ENCODE peak calls at places on chromosomes 11 and 22, in seven cellular contexts. K is HCT116; Z is psoas muscle; M is bronchial epithelial cell; J is brain microvascular endothelial cell; O is heart right ventricle; S is naive thymus-derived CD4-positive, alpha-beta T cell. P is an unnamed sample. For H3K36me3, the result is how much of the 10 kb centered on the place peaks cover.

GRCh38 chr11:14981507-14981906 is 9.4 kb upstream of the CALCA start:
- DNase-seq in J (no peak), S (no peak), K (no peak), O (no peak), Z (no peak), M (no peak), P (no peak)

GRCh38 chr11:65133724-65134123 is 595 bp downstream of the SYVN1 start:
- DNase-seq in M (no peak), J (no peak), S (no peak), K (no peak), O (peak), Z (peak), P (no peak)

GRCh38 chr22:28185130-28185529 is 266.1 kb upstream of the PITPNB start:
- DNase-seq in M (no peak), O (no peak), K (no peak), S (no peak), J (no peak), Z (no peak), P (no peak)

GRCh38 chr22:40058265-40058664 is 63.5 kb downstream of the FAM83F start:
- DNase-seq in O (peak), M (no peak), Z (peak), J (no peak), S (no peak), K (no peak), P (no peak)

GRCh38 chr11:131823772-131824171 is 453.4 kb downstream of the NTM start:
- DNase-seq in M (no peak), J (no peak), O (no peak), K (no peak), Z (no peak), S (no peak), P (no peak)

GRCh38 chr22:41943661-41944209 is 3.2 kb downstream of the CENPM start:
- DNase-seq in M (peak), J (peak), S (no peak), K (no peak), Z (no peak), O (no peak), P (no peak)

GRCh38 chr11:2796508-2797180 is 88.9 kb downstream of the CDKN1C start:
- DNase-seq in M (no peak), O (peak), Z (peak), S (no peak), K (no peak), J (no peak), P (no peak)

GRCh38 chr11:10728779-10729472 is 22.1 kb upstream of the CTR9 start:
- DNase-seq in S (no peak), O (no peak), K (no peak), J (no peak), Z (no peak), M (no peak), P (no peak)

GRCh38 chr22:22893891-22894739 is 6.5 kb downstream of the IGLL5 start:
- DNase-seq in K (no peak), O (no peak), M (no peak), Z (no peak), J (no peak), S (no peak), P (no peak)

GRCh38 chr11:29029452-29029851 is 921.3 kb downstream of the METTL15 start:
- DNase-seq in Z (no peak), J (no peak), S (no peak), O (no peak), K (no peak), M (no peak), P (no peak)

GRCh38 chr11:128135451-128135850 is 451.9 kb downstream of the ETS1 start:
- DNase-seq in M (no peak), Z (no peak), K (no peak), S (no peak), O (no peak), J (no peak), P (no peak)

GRCh38 chr11:66008468-66009101 is 3.2 kb upstream of the CST6 start:
- DNase-seq in Z (no peak), J (no peak), K (no peak), S (no peak), O (no peak), M (peak), P (no peak)

DNA sequence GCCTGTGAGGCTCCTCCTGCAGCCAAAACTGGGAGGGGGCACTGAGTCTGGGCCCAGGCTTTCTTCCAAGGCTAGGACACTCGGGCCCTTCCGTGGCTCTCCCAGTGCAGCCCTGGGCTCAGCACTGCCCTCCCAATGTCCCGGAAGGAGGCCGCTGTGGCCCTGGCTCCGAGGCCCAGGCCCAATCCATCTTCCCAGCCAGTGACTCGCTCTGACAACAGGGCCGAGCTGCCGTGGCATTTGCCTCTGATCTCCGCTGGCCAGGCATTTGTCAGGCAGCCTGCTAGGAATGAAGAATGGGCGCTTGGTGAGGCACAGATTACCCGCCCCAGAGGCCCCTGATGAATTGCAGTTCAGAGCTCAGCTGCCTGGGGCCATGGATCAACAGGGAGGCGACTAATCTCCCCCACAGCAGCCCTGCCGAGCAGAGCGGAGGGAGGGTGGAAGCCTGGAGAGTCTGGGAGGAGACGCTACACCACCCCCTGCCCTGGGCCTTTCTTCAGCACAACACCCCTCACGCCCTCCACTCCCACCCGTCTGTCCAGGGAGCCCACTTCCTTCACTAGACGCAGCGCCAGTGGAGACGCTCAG is 8.3 kb downstream of the FXYD2 start:
- DNase-seq in M (peak), J (peak), K (no peak), Z (peak), O (peak), S (no peak), P (no peak)
- H3K4me3 ChIP-seq in M (no peak), J (no peak), K (no peak), Z (no peak), O (peak), S (no peak), P (peak)

DNA sequence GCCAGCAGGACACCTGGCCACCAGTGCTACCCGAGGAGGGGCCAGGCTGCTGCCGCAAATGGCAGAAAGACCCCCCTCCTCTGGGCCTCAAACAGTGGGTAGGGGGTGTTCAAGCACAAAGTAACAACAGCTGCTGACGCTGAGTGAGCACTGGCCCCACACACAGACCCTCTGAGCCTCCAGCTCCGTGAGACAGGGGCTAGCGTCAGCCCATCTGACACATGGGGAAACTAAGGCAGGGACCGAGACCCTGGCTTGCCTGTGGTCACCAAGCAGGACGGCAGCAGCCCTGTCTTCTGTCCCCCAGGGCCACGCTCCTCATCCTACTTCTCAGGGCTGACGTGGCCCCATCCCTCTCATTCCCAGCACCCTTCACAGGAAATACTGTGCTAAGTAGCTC is 36.5 kb downstream of the NUP50 start:
- DNase-seq in S (no peak), K (no peak), J (no peak), Z (peak), O (no peak), M (no peak), P (no peak)
- H3K36me3 ChIP-seq in S (half or more), K (under half), J (under half), Z (under half), O (under half), M (half or more), P (under half)

DNA sequence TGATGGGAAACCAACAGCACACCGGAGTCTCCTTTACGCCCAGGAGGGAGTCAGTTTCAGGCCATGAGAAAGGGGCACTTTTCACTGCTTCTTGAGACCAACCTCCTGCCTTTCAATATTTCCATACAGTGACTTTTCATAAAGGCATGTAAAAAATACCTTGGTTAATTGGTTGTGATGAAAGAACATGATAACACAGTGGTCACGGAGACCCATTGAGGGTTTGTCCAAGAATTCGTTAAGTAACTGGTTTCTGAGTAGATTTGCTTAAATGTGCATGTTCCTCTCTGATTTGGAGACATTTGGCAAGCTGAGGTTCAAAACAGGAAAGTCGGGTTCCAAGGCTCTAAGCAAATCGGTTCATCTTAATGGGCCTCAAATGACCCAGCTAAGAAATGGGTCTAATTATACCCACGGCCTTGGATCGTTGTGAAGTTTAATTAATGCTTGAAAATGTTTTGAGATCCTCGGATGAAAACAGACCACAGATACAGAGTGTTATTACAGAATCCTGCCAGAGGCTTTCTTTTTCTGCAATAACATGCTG is 36.9 kb upstream of the CCND1 start:
- DNase-seq in K (no peak), J (no peak), M (no peak), Z (no peak), O (no peak), S (no peak), P (no peak)
- H3K4me3 ChIP-seq in K (no peak), J (no peak), M (no peak), Z (no peak), O (no peak), S (no peak), P (no peak)

GRCh38 chr22:36151006-36151595 is 9.5 kb downstream of the APOL3 start:
- DNase-seq in J (no peak), O (no peak), K (no peak), Z (no peak), S (no peak), M (no peak), P (no peak)
- H3K36me3 ChIP-seq in J (under half), O (under half), K (under half), Z (under half), S (under half), M (under half), P (under half)

GRCh38 chr22:38652858-38653257 is 3.3 kb downstream of the FAM227A start:
- DNase-seq in O (no peak), M (peak), Z (no peak), J (no peak), K (no peak), S (no peak), P (no peak)

GRCh38 chr22:38655532-38656255 is 498 bp downstream of the FAM227A start:
- DNase-seq in O (no peak), K (no peak), S (no peak), J (peak), Z (peak), M (no peak), P (no peak)

GRCh38 chr22:38653741-38654140 is 2.5 kb downstream of the FAM227A start:
- DNase-seq in Z (no peak), M (no peak), S (no peak), O (no peak), K (no peak), J (no peak), P (no peak)

GRCh38 chr22:38656256-38657148 is at the start of the genes CBY1 and FAM227A:
- DNase-seq in S (peak), J (peak), K (peak), O (peak), Z (peak), M (peak), P (peak)

GRCh38 chr22:38657248-38657909 is 941 bp downstream of the CBY1 start:
- DNase-seq in J (peak), S (peak), K (no peak), M (peak), Z (no peak), O (no peak), P (no peak)
- H3K4me3 ChIP-seq in J (peak), S (peak), K (peak), M (peak), Z (peak), O (peak), P (peak)

GRCh38 chr11:73233704-73234402 is 15.8 kb downstream of the P2RY2 start:
- DNase-seq in K (no peak), M (no peak), Z (no peak), O (no peak), J (no peak), S (no peak), P (no peak)

GRCh38 chr11:73236205-73236765 is 18.2 kb downstream of the P2RY2 start:
- DNase-seq in O (no peak), J (no peak), M (peak), S (no peak), Z (peak), K (no peak), P (no peak)

GRCh38 chr11:73233211-73233610 is 15.1 kb downstream of the P2RY2 start:
- DNase-seq in Z (peak), S (no peak), O (no peak), M (no peak), J (no peak), K (no peak), P (no peak)

GRCh38 chr11:73235236-73235786 is 17.2 kb downstream of the P2RY2 start:
- DNase-seq in O (no peak), K (no peak), M (no peak), S (no peak), Z (peak), J (no peak), P (no peak)

DNA sequence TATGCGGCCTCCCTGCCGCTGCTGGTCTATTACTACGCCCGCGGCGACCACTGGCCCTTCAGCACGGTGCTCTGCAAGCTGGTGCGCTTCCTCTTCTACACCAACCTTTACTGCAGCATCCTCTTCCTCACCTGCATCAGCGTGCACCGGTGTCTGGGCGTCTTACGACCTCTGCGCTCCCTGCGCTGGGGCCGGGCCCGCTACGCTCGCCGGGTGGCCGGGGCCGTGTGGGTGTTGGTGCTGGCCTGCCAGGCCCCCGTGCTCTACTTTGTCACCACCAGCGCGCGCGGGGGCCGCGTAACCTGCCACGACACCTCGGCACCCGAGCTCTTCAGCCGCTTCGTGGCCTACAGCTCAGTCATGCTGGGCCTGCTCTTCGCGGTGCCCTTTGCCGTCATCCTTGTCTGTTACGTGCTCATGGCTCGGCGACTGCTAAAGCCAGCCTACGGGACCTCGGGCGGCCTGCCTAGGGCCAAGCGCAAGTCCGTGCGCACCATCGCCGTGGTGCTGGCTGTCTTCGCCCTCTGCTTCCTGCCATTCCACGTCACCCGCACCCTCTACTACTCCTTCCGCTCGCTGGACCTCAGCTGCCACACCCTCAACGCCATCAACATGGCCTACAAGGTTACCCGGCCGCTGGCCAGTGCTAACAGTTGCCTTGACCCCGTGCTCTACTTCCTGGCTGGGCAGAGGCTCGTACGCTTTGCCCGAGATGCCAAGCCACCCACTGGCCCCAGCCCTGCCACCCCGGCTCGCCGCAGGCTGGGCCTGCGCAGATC is 16.5 kb downstream of the P2RY2 start:
- DNase-seq in M (no peak), Z (peak), K (no peak), S (no peak), J (no peak), O (no peak), P (no peak)
- H3K36me3 ChIP-seq in M (under half), Z (under half), K (under half), S (under half), J (under half), O (under half), P (under half)

DNA sequence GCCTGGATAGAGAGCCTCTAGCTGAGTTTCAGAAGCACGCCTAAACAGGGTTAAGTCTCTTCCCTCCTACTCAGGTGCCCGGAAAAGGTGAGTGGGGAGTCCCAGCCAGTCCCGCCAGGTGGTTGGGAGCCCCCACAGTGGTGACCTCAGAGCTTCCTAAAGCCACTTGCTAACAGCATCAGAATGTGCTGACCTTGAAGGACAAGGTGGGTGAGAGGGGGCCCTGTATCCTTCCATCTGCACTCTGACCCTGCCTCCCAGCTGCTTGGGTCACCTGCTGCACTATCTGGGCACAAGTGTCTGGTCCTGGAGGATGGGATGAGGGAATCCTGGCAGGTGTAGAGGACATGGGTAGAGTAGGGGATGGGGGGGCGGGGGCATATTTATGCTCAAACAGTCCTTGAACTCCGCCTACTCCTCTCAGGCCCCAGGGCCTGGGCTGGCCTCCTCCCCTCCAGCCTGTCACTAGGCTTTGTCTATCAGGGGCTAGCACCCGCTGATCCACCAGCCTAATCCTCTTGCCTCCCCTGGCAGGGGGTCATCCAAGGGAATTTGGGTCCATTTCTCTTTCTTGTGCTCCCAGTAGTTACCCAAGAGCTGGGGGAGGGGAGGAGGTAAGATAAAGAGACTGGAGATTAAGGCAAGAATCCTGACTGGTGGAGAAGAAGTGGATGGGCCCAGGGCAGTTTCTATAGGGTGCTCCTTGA is 3.4 kb downstream of the USP2 start:
- DNase-seq in Z (no peak), M (no peak), O (no peak), K (no peak), J (no peak), S (no peak), P (no peak)
- H3K4me3 ChIP-seq in Z (peak), M (no peak), O (peak), K (no peak), J (no peak), S (no peak), P (no peak)

GRCh38 chr11:119273721-119274120 is 43.2 kb downstream of the MCAM start:
- DNase-seq in S (no peak), Z (no peak), M (no peak), K (no peak), O (no peak), J (no peak), P (no peak)

GRCh38 chr11:119282495-119282894 is 34.4 kb downstream of the MCAM start:
- DNase-seq in O (no peak), Z (no peak), S (no peak), M (no peak), J (no peak), K (no peak), P (no peak)

DNA sequence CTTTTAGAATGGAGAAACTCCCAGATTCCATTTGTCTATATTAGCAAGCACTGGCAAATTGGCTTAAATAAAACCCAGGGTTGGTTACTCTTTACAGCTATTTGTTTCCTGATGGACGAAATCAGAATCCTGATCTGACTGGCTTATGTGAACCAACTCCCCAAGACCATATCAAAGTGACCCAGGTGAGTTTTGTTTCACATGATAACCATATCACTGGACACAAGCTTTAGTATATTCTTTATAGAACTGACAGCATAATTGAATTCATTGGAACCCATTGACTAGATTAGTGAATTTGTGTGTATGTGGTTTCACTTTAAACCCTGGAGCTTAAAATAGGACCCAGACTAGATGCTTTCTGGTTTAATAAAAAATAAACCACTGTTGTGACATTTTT is 39.3 kb downstream of the MCAM start:
- DNase-seq in K (no peak), Z (no peak), O (no peak), J (no peak), S (no peak), M (no peak), P (no peak)
- H3K36me3 ChIP-seq in K (under half), Z (under half), O (under half), J (under half), S (half or more), M (under half), P (under half)

P was measured in kidney epithelial cell.